ENCODE peak calls at places on chromosome 2, in five cellular contexts. Q is effector memory CD8-positive, alpha-beta T cell; X is left ventricle myocardium superior; W is neural crest cell; U is SK-N-DZ. V is an unnamed sample.

GRCh38 chr2:225494100-225494459 is 94.6 kb downstream of the NYAP2 start:
- DNase-seq in Q (no peak), X (no peak), W (no peak), U (no peak), V (no peak)

GRCh38 chr2:175167076-175167791 is 769 bp downstream of the ATF2 start:
- DNase-seq in Q (no peak), X (peak; percentile 45), W (peak; percentile 25), U (peak; percentile 73), V (peak; percentile 59)

GRCh38 chr2:156537147-156537546 is 101.0 kb downstream of the GPD2 start:
- DNase-seq in Q (no peak), X (no peak), W (no peak), U (no peak), V (no peak)

GRCh38 chr2:221465776-221466175 is 106.3 kb downstream of the EPHA4 start:
- DNase-seq in Q (peak; percentile 2), X (no peak), W (no peak), U (no peak), V (no peak)

GRCh38 chr2:3490191-3491158 is 28.9 kb downstream of the ADI1 start:
- DNase-seq in Q (no peak), X (peak; percentile 39), W (no peak), U (no peak), V (no peak)

GRCh38 chr2:120549841-120550240 is 185.8 kb upstream of the GLI2 start:
- DNase-seq in Q (no peak), X (no peak), W (no peak), U (no peak), V (no peak)

GRCh38 chr2:242013771-242014170 is 144.2 kb downstream of the RTP5 start:
- DNase-seq in Q (no peak), X (no peak), W (no peak), U (no peak), V (no peak)

GRCh38 chr2:38264649-38265322 is 112.3 kb downstream of the ATL2 start:
- DNase-seq in Q (no peak), X (no peak), W (no peak), U (no peak), V (no peak)

GRCh38 chr2:113877651-113878594 is 12.0 kb upstream of the ACTR3 start:
- DNase-seq in Q (no peak), X (no peak), W (no peak), U (no peak), V (no peak)

V was measured in endothelial cell.